ENCODE peak calls at places on chromosome 6, in five cellular contexts. V, G, H, M and U are unnamed samples.

GRCh38 chr6:11324453-11325023 is 92.1 kb upstream of the NEDD9 start:
- DNase-seq in G (no peak), V (no peak), M (no peak), H (no peak), U (no peak)

GRCh38 chr6:168300975-168301647 is 18.5 kb downstream of the DACT2 start:
- DNase-seq in M (no peak), V (peak; percentile 50), G (no peak), H (no peak), U (no peak)

GRCh38 chr6:161542581-161542980 is 268.7 kb upstream of the AGPAT4 start:
- DNase-seq in H (no peak), G (no peak), V (no peak), M (no peak), U (no peak)

GRCh38 chr6:151081658-151082057 is 158.1 kb upstream of the AKAP12 start:
- DNase-seq in M (no peak), H (no peak), V (no peak), G (no peak), U (no peak)

GRCh38 chr6:96089173-96089572 is 73.4 kb downstream of the FUT9 start:
- DNase-seq in V (no peak), M (no peak), H (no peak), G (peak; percentile 51), U (no peak)

GRCh38 chr6:157645201-157645795 is 177.7 kb upstream of the SNX9 start:
- DNase-seq in V (no peak), G (no peak), M (peak; percentile 33), H (no peak), U (no peak)

GRCh38 chr6:25389501-25389900 is 110.3 kb downstream of the CARMIL1 start:
- DNase-seq in M (no peak), G (no peak), V (no peak), H (no peak), U (no peak)

GRCh38 chr6:22470454-22471368 is 98.7 kb upstream of the HDGFL1 start:
- DNase-seq in G (peak; percentile 33), M (peak; percentile 62), H (no peak), V (no peak), U (no peak)

GRCh38 chr6:41546475-41546865 is 289 bp downstream of the FOXP4 start:
- DNase-seq in M (no peak), G (no peak), V (no peak), H (no peak), U (no peak)

GRCh38 chr6:12170351-12171079 is 119.6 kb upstream of the EDN1 start:
- DNase-seq in G (no peak), M (no peak), H (no peak), V (no peak), U (no peak)

GRCh38 chr6:138450445-138450844 is 46.4 kb downstream of the HEBP2 start:
- DNase-seq in M (no peak), G (no peak), H (no peak), V (no peak), U (no peak)

GRCh38 chr6:149439626-149440025 is 39.6 kb downstream of the SUMO4 start:
- DNase-seq in V (no peak), H (no peak), M (no peak), G (no peak), U (no peak)

GRCh38 chr6:7087491-7087979 is 20.2 kb upstream of the RREB1 start:
- DNase-seq in M (no peak), G (no peak), V (no peak), H (no peak), U (no peak)

GRCh38 chr6:112331306-112331705 is 15.8 kb upstream of the RFPL4B start:
- DNase-seq in V (no peak), M (no peak), H (no peak), G (no peak), U (no peak)

GRCh38 chr6:41443616-41444525 is 102.3 kb upstream of the FOXP4 start:
- DNase-seq in V (no peak), G (no peak), H (no peak), M (no peak), U (no peak)

GRCh38 chr6:169830876-169831275 is 79.5 kb downstream of the ERMARD start:
- DNase-seq in G (no peak), M (no peak), H (no peak), V (peak; percentile 71), U (no peak)

GRCh38 chr6:11378639-11379038 is 146.2 kb upstream of the NEDD9 start:
- DNase-seq in G (no peak), V (no peak), M (no peak), H (no peak), U (no peak)

GRCh38 chr6:1771324-1771723 is 161.6 kb downstream of the FOXC1 start:
- DNase-seq in G (no peak), V (no peak), M (no peak), H (no peak), U (no peak)

DNA sequence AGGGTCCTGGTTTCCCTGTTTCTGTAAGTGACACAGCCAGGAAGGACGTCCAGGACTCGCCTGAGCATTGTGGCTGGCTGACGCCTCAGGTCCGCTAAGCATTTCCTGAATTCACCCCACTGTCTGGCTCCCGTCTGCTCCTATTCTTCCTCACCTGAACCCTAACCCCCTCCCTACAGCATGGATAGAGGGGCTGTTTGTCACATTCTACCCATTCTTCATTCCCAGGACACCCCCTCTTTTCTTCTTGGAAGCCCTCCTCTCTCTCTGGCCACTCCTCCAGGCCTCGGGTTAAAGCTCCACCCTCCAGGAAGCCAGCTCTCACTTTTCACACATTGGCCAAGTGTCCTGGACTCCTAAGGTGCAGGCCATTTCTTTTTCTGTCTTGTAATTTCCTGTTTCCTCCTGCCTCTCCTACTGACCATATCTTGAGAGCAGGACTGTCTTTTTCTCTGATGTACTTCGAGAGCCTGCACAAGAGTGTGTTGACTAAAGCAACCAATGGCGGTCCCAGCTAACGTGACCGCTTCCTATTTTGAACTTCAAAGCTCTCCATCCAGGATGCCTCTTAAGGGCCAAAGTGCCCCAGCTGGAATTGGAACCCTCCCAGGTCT is 24.2 kb upstream of the MYMX start:
- DNase-seq in G (peak; percentile 25), M (no peak), H (no peak), V (no peak), U (no peak)
- H3K4me3 ChIP-seq in G (no peak overlapping the region), M (no peak overlapping the region), H (no peak overlapping the region), V (no peak overlapping the region), U (no peak overlapping the region)

GRCh38 chr6:54419885-54420284 is 111.6 kb downstream of the TINAG start:
- DNase-seq in H (no peak), M (no peak), V (no peak), G (no peak), U (no peak)
- H3K4me1 ChIP-seq in H (no peaks in the 10 kb centered on the region), M (no peaks in the 10 kb centered on the region), V (no peaks in the 10 kb centered on the region), G (no peaks in the 10 kb centered on the region), U (peaks cover 15% of the 10 kb centered on the region)

GRCh38 chr6:27092316-27092692 is 155.2 kb upstream of the PRSS16 start:
- DNase-seq in V (no peak), G (no peak), M (no peak), H (no peak), U (no peak)
- H3K4me3 ChIP-seq in V (no peak overlapping the region), G (peak overlapping the region; percentile 63), M (no peak overlapping the region), H (no peak overlapping the region), U (peak overlapping the region; percentile 36)

GRCh38 chr6:56746767-56747504 is 104.2 kb upstream of the DST start:
- DNase-seq in H (no peak), M (no peak), V (no peak), G (peak; percentile 27), U (no peak)
- H3K4me1 ChIP-seq in H (no peaks in the 10 kb centered on the region), M (peaks cover 5% of the 10 kb centered on the region), V (no peaks in the 10 kb centered on the region), G (peaks cover 70% of the 10 kb centered on the region), U (peaks cover 80% of the 10 kb centered on the region)

DNA sequence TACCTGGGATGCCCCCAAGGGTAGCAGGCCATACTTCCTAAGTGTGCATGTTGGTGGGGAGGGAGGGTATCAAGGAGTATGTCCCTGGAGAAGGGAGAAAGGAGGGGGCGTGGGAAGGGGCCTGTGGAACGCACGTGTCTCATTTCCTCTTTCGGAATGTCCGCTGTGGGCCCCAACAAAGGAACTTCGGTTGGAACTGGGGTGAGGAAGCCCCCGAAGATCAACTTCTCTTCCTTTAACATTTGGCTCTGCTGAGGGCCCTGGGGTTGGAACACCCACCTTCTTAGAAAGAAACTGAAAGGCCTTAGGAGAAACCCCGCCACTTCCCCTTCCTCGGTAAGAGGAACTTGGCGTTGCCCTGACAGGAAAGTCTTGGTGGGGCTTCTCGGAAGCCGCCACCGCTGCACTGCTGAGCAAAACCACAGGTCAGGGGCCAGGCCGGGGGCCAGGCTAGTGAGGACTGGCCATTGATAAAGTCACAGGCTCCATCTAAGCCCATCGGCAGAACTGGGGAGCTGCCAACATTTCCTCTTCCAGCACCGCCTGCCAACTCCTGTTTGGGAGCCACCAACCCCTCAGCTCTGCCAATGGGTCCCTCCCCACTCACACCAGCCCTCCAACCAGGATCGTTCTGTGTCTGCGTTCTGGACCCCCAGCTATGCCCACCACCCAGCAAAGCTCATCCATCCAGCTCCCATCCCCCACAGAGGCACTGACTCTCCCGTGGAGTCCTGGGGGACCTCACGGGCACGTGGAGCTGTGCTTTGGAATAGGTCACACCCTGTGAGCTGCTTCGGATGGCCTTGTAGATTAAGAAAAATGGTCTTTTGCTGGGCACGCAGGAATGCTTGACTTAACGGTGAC is 44.8 kb downstream of the FGD2 start:
- DNase-seq in V (peak; percentile 95), G (no peak), H (no peak), M (peak; percentile 89), U (no peak)
- H3K4me3 ChIP-seq in V (peak overlapping the region; percentile 10), G (no peak overlapping the region), H (no peak overlapping the region), M (no peak overlapping the region), U (no peak overlapping the region)